ENCODE peak calls at places on chromosomes 11 and 22, in five cellular contexts. One of them, this sample, is unnamed.

GRCh38 chr11:102401905-102402304 is 50.7 kb downstream of the TMEM123 start:
- DNase-seq in HCEC 1CT: no peak
- DNase-seq in NCI-H748 treated with DMSO at 0.1 percent for 48 hours: no peak
- DNase-seq in NCI-H524 treated with DMSO at 0.1 percent for 48 hours: no peak
- DNase-seq in stimulated activated CD4-positive, alpha-beta T cell treated with anti-CD3 and anti-CD28 coated beads, TNF-alpha, amount 100 ng/mL, for 1 hour: no peak
- DNase-seq in this sample: no peak

GRCh38 chr11:76365038-76365679 is 15.8 kb downstream of the THAP12 start:
- DNase-seq in HCEC 1CT: no peak
- DNase-seq in NCI-H748 treated with DMSO at 0.1 percent for 48 hours: no peak
- DNase-seq in NCI-H524 treated with DMSO at 0.1 percent for 48 hours: no peak
- DNase-seq in stimulated activated CD4-positive, alpha-beta T cell treated with anti-CD3 and anti-CD28 coated beads, TNF-alpha, amount 100 ng/mL, for 1 hour: no peak
- DNase-seq in this sample: no peak

GRCh38 chr22:17272511-17272991 is 53.3 kb upstream of the ADA2 start:
- DNase-seq in HCEC 1CT: no peak
- DNase-seq in NCI-H748 treated with DMSO at 0.1 percent for 48 hours: no peak
- DNase-seq in NCI-H524 treated with DMSO at 0.1 percent for 48 hours: no peak
- DNase-seq in stimulated activated CD4-positive, alpha-beta T cell treated with anti-CD3 and anti-CD28 coated beads, TNF-alpha, amount 100 ng/mL, for 1 hour: no peak
- DNase-seq in this sample: no peak

GRCh38 chr11:6387811-6388599 is 2.3 kb upstream of the SMPD1 start:
- DNase-seq in HCEC 1CT: no peak
- DNase-seq in NCI-H748 treated with DMSO at 0.1 percent for 48 hours: no peak
- DNase-seq in NCI-H524 treated with DMSO at 0.1 percent for 48 hours: no peak
- DNase-seq in stimulated activated CD4-positive, alpha-beta T cell treated with anti-CD3 and anti-CD28 coated beads, TNF-alpha, amount 100 ng/mL, for 1 hour: no peak
- DNase-seq in this sample: no peak

GRCh38 chr11:69295079-69295994 is 1.4 kb downstream of the MYEOV start:
- DNase-seq in HCEC 1CT: no peak
- DNase-seq in NCI-H748 treated with DMSO at 0.1 percent for 48 hours: no peak
- DNase-seq in NCI-H524 treated with DMSO at 0.1 percent for 48 hours: no peak
- DNase-seq in stimulated activated CD4-positive, alpha-beta T cell treated with anti-CD3 and anti-CD28 coated beads, TNF-alpha, amount 100 ng/mL, for 1 hour: no peak
- DNase-seq in this sample: peak

GRCh38 chr11:2135648-2136201 is 3.5 kb downstream of the IGF2 start:
- DNase-seq in HCEC 1CT: no peak
- DNase-seq in NCI-H748 treated with DMSO at 0.1 percent for 48 hours: no peak
- DNase-seq in NCI-H524 treated with DMSO at 0.1 percent for 48 hours: no peak
- DNase-seq in stimulated activated CD4-positive, alpha-beta T cell treated with anti-CD3 and anti-CD28 coated beads, TNF-alpha, amount 100 ng/mL, for 1 hour: no peak
- DNase-seq in this sample: no peak

GRCh38 chr22:36252754-36253522 is at the start of gene APOL1:
- DNase-seq in HCEC 1CT: peak
- DNase-seq in NCI-H748 treated with DMSO at 0.1 percent for 48 hours: no peak
- DNase-seq in NCI-H524 treated with DMSO at 0.1 percent for 48 hours: no peak
- DNase-seq in stimulated activated CD4-positive, alpha-beta T cell treated with anti-CD3 and anti-CD28 coated beads, TNF-alpha, amount 100 ng/mL, for 1 hour: no peak
- DNase-seq in this sample: peak

GRCh38 chr11:86396403-86396802 is 21.7 kb downstream of the CCDC81 start:
- DNase-seq in HCEC 1CT: peak
- DNase-seq in NCI-H748 treated with DMSO at 0.1 percent for 48 hours: no peak
- DNase-seq in NCI-H524 treated with DMSO at 0.1 percent for 48 hours: no peak
- DNase-seq in stimulated activated CD4-positive, alpha-beta T cell treated with anti-CD3 and anti-CD28 coated beads, TNF-alpha, amount 100 ng/mL, for 1 hour: no peak
- DNase-seq in this sample: no peak

GRCh38 chr11:72598901-72599300 is 75.3 kb downstream of the PDE2A start:
- DNase-seq in HCEC 1CT: peak
- DNase-seq in NCI-H748 treated with DMSO at 0.1 percent for 48 hours: no peak
- DNase-seq in NCI-H524 treated with DMSO at 0.1 percent for 48 hours: no peak
- DNase-seq in stimulated activated CD4-positive, alpha-beta T cell treated with anti-CD3 and anti-CD28 coated beads, TNF-alpha, amount 100 ng/mL, for 1 hour: no peak
- DNase-seq in this sample: peak

GRCh38 chr11:32905028-32905667 is 12.5 kb downstream of the QSER1 start:
- DNase-seq in HCEC 1CT: no peak
- DNase-seq in NCI-H748 treated with DMSO at 0.1 percent for 48 hours: no peak
- DNase-seq in NCI-H524 treated with DMSO at 0.1 percent for 48 hours: no peak
- DNase-seq in stimulated activated CD4-positive, alpha-beta T cell treated with anti-CD3 and anti-CD28 coated beads, TNF-alpha, amount 100 ng/mL, for 1 hour: no peak
- DNase-seq in this sample: no peak

GRCh38 chr11:12746593-12747097 is 72.4 kb downstream of the TEAD1 start:
- DNase-seq in HCEC 1CT: peak
- DNase-seq in NCI-H748 treated with DMSO at 0.1 percent for 48 hours: peak
- DNase-seq in NCI-H524 treated with DMSO at 0.1 percent for 48 hours: peak
- DNase-seq in stimulated activated CD4-positive, alpha-beta T cell treated with anti-CD3 and anti-CD28 coated beads, TNF-alpha, amount 100 ng/mL, for 1 hour: no peak
- DNase-seq in this sample: peak

GRCh38 chr11:128830290-128830813 is 36.7 kb downstream of the KCNJ1 start:
- DNase-seq in HCEC 1CT: no peak
- DNase-seq in NCI-H748 treated with DMSO at 0.1 percent for 48 hours: no peak
- DNase-seq in NCI-H524 treated with DMSO at 0.1 percent for 48 hours: no peak
- DNase-seq in stimulated activated CD4-positive, alpha-beta T cell treated with anti-CD3 and anti-CD28 coated beads, TNF-alpha, amount 100 ng/mL, for 1 hour: no peak
- DNase-seq in this sample: no peak

GRCh38 chr11:8649361-8649760 is 33.1 kb downstream of the TRIM66 start:
- DNase-seq in HCEC 1CT: peak
- DNase-seq in NCI-H748 treated with DMSO at 0.1 percent for 48 hours: no peak
- DNase-seq in NCI-H524 treated with DMSO at 0.1 percent for 48 hours: no peak
- DNase-seq in stimulated activated CD4-positive, alpha-beta T cell treated with anti-CD3 and anti-CD28 coated beads, TNF-alpha, amount 100 ng/mL, for 1 hour: no peak
- DNase-seq in this sample: no peak

GRCh38 chr11:1174441-1175370 is 17.0 kb downstream of the MUC5AC start:
- DNase-seq in HCEC 1CT: no peak
- DNase-seq in NCI-H748 treated with DMSO at 0.1 percent for 48 hours: no peak
- DNase-seq in NCI-H524 treated with DMSO at 0.1 percent for 48 hours: no peak
- DNase-seq in stimulated activated CD4-positive, alpha-beta T cell treated with anti-CD3 and anti-CD28 coated beads, TNF-alpha, amount 100 ng/mL, for 1 hour: no peak
- DNase-seq in this sample: no peak

GRCh38 chr11:16912607-16913006 is 101.6 kb downstream of the PLEKHA7 start:
- DNase-seq in HCEC 1CT: no peak
- DNase-seq in NCI-H748 treated with DMSO at 0.1 percent for 48 hours: peak
- DNase-seq in NCI-H524 treated with DMSO at 0.1 percent for 48 hours: no peak
- DNase-seq in stimulated activated CD4-positive, alpha-beta T cell treated with anti-CD3 and anti-CD28 coated beads, TNF-alpha, amount 100 ng/mL, for 1 hour: no peak
- DNase-seq in this sample: peak

GRCh38 chr11:34053161-34053686 is 1.7 kb downstream of the CAPRIN1 start:
- DNase-seq in HCEC 1CT: peak
- DNase-seq in NCI-H748 treated with DMSO at 0.1 percent for 48 hours: peak
- DNase-seq in NCI-H524 treated with DMSO at 0.1 percent for 48 hours: no peak
- DNase-seq in stimulated activated CD4-positive, alpha-beta T cell treated with anti-CD3 and anti-CD28 coated beads, TNF-alpha, amount 100 ng/mL, for 1 hour: peak
- DNase-seq in this sample: peak

GRCh38 chr11:13076961-13077360 is 67.8 kb downstream of the RASSF10 start:
- DNase-seq in HCEC 1CT: no peak
- DNase-seq in NCI-H748 treated with DMSO at 0.1 percent for 48 hours: no peak
- DNase-seq in NCI-H524 treated with DMSO at 0.1 percent for 48 hours: no peak
- DNase-seq in stimulated activated CD4-positive, alpha-beta T cell treated with anti-CD3 and anti-CD28 coated beads, TNF-alpha, amount 100 ng/mL, for 1 hour: no peak
- DNase-seq in this sample: peak

GRCh38 chr22:37818397-37819099 is 4.6 kb upstream of the GALR3 start:
- DNase-seq in HCEC 1CT: peak
- DNase-seq in NCI-H748 treated with DMSO at 0.1 percent for 48 hours: peak
- DNase-seq in NCI-H524 treated with DMSO at 0.1 percent for 48 hours: no peak
- DNase-seq in stimulated activated CD4-positive, alpha-beta T cell treated with anti-CD3 and anti-CD28 coated beads, TNF-alpha, amount 100 ng/mL, for 1 hour: no peak
- DNase-seq in this sample: no peak

GRCh38 chr11:7582338-7582985 is 68.7 kb downstream of the PPFIBP2 start:
- DNase-seq in HCEC 1CT: no peak
- DNase-seq in NCI-H748 treated with DMSO at 0.1 percent for 48 hours: no peak
- DNase-seq in NCI-H524 treated with DMSO at 0.1 percent for 48 hours: no peak
- DNase-seq in stimulated activated CD4-positive, alpha-beta T cell treated with anti-CD3 and anti-CD28 coated beads, TNF-alpha, amount 100 ng/mL, for 1 hour: no peak
- DNase-seq in this sample: no peak

GRCh38 chr22:49479566-49479965 is 348.1 kb downstream of the BRD1 start:
- DNase-seq in HCEC 1CT: no peak
- DNase-seq in NCI-H748 treated with DMSO at 0.1 percent for 48 hours: no peak
- DNase-seq in NCI-H524 treated with DMSO at 0.1 percent for 48 hours: no peak
- DNase-seq in stimulated activated CD4-positive, alpha-beta T cell treated with anti-CD3 and anti-CD28 coated beads, TNF-alpha, amount 100 ng/mL, for 1 hour: no peak
- DNase-seq in this sample: no peak

GRCh38 chr11:134599180-134599810 is 187.3 kb upstream of the B3GAT1 start:
- DNase-seq in HCEC 1CT: no peak
- DNase-seq in NCI-H748 treated with DMSO at 0.1 percent for 48 hours: no peak
- DNase-seq in NCI-H524 treated with DMSO at 0.1 percent for 48 hours: no peak
- DNase-seq in stimulated activated CD4-positive, alpha-beta T cell treated with anti-CD3 and anti-CD28 coated beads, TNF-alpha, amount 100 ng/mL, for 1 hour: no peak
- DNase-seq in this sample: peak

GRCh38 chr11:127308291-127308690 is 307.7 kb upstream of the KIRREL3 start:
- DNase-seq in HCEC 1CT: no peak
- DNase-seq in NCI-H748 treated with DMSO at 0.1 percent for 48 hours: no peak
- DNase-seq in NCI-H524 treated with DMSO at 0.1 percent for 48 hours: no peak
- DNase-seq in stimulated activated CD4-positive, alpha-beta T cell treated with anti-CD3 and anti-CD28 coated beads, TNF-alpha, amount 100 ng/mL, for 1 hour: no peak
- DNase-seq in this sample: no peak

GRCh38 chr22:19498866-19499190 is 19.1 kb downstream of the CDC45 start:
- DNase-seq in HCEC 1CT: no peak
- DNase-seq in NCI-H748 treated with DMSO at 0.1 percent for 48 hours: no peak
- DNase-seq in NCI-H524 treated with DMSO at 0.1 percent for 48 hours: no peak
- DNase-seq in stimulated activated CD4-positive, alpha-beta T cell treated with anti-CD3 and anti-CD28 coated beads, TNF-alpha, amount 100 ng/mL, for 1 hour: no peak
- DNase-seq in this sample: no peak

GRCh38 chr11:91394718-91395414 is 829.8 kb upstream of the FAT3 start:
- DNase-seq in HCEC 1CT: no peak
- DNase-seq in NCI-H748 treated with DMSO at 0.1 percent for 48 hours: peak
- DNase-seq in NCI-H524 treated with DMSO at 0.1 percent for 48 hours: no peak
- DNase-seq in stimulated activated CD4-positive, alpha-beta T cell treated with anti-CD3 and anti-CD28 coated beads, TNF-alpha, amount 100 ng/mL, for 1 hour: no peak
- DNase-seq in this sample: no peak

GRCh38 chr11:64444838-64445441 is 86.0 kb downstream of the RPS6KA4 start:
- DNase-seq in HCEC 1CT: peak
- DNase-seq in NCI-H748 treated with DMSO at 0.1 percent for 48 hours: no peak
- DNase-seq in NCI-H524 treated with DMSO at 0.1 percent for 48 hours: no peak
- DNase-seq in stimulated activated CD4-positive, alpha-beta T cell treated with anti-CD3 and anti-CD28 coated beads, TNF-alpha, amount 100 ng/mL, for 1 hour: no peak
- DNase-seq in this sample: peak

GRCh38 chr11:46906596-46906995 is 11.8 kb downstream of the LRP4 start:
- DNase-seq in HCEC 1CT: no peak
- DNase-seq in NCI-H748 treated with DMSO at 0.1 percent for 48 hours: no peak
- DNase-seq in NCI-H524 treated with DMSO at 0.1 percent for 48 hours: no peak
- DNase-seq in stimulated activated CD4-positive, alpha-beta T cell treated with anti-CD3 and anti-CD28 coated beads, TNF-alpha, amount 100 ng/mL, for 1 hour: no peak
- DNase-seq in this sample: no peak

GRCh38 chr11:124900464-124900863 is 2.8 kb upstream of the ROBO4 start:
- DNase-seq in HCEC 1CT: peak
- DNase-seq in NCI-H748 treated with DMSO at 0.1 percent for 48 hours: no peak
- DNase-seq in NCI-H524 treated with DMSO at 0.1 percent for 48 hours: no peak
- DNase-seq in stimulated activated CD4-positive, alpha-beta T cell treated with anti-CD3 and anti-CD28 coated beads, TNF-alpha, amount 100 ng/mL, for 1 hour: no peak
- DNase-seq in this sample: peak

GRCh38 chr11:61828629-61829407 is 718 bp downstream of the FADS2 start:
- DNase-seq in HCEC 1CT: peak
- DNase-seq in NCI-H748 treated with DMSO at 0.1 percent for 48 hours: peak
- DNase-seq in NCI-H524 treated with DMSO at 0.1 percent for 48 hours: no peak
- DNase-seq in stimulated activated CD4-positive, alpha-beta T cell treated with anti-CD3 and anti-CD28 coated beads, TNF-alpha, amount 100 ng/mL, for 1 hour: no peak
- DNase-seq in this sample: no peak

GRCh38 chr11:10926801-10927200 is 68.9 kb upstream of the ZBED5 start:
- DNase-seq in HCEC 1CT: peak
- DNase-seq in NCI-H748 treated with DMSO at 0.1 percent for 48 hours: no peak
- DNase-seq in NCI-H524 treated with DMSO at 0.1 percent for 48 hours: no peak
- DNase-seq in stimulated activated CD4-positive, alpha-beta T cell treated with anti-CD3 and anti-CD28 coated beads, TNF-alpha, amount 100 ng/mL, for 1 hour: no peak
- DNase-seq in this sample: no peak

GRCh38 chr22:31106651-31107205 is 640 bp downstream of the SELENOM start:
- DNase-seq in HCEC 1CT: peak
- DNase-seq in NCI-H748 treated with DMSO at 0.1 percent for 48 hours: no peak
- DNase-seq in NCI-H524 treated with DMSO at 0.1 percent for 48 hours: no peak
- DNase-seq in stimulated activated CD4-positive, alpha-beta T cell treated with anti-CD3 and anti-CD28 coated beads, TNF-alpha, amount 100 ng/mL, for 1 hour: no peak
- DNase-seq in this sample: no peak

GRCh38 chr11:63564056-63564784 is 1.0 kb upstream of the PLAAT2 start:
- DNase-seq in HCEC 1CT: no peak
- DNase-seq in NCI-H748 treated with DMSO at 0.1 percent for 48 hours: peak
- DNase-seq in NCI-H524 treated with DMSO at 0.1 percent for 48 hours: no peak
- DNase-seq in stimulated activated CD4-positive, alpha-beta T cell treated with anti-CD3 and anti-CD28 coated beads, TNF-alpha, amount 100 ng/mL, for 1 hour: no peak
- DNase-seq in this sample: peak

GRCh38 chr11:114274637-114275036 is 21.6 kb upstream of the NNMT start:
- DNase-seq in HCEC 1CT: no peak
- DNase-seq in NCI-H748 treated with DMSO at 0.1 percent for 48 hours: no peak
- DNase-seq in NCI-H524 treated with DMSO at 0.1 percent for 48 hours: no peak
- DNase-seq in stimulated activated CD4-positive, alpha-beta T cell treated with anti-CD3 and anti-CD28 coated beads, TNF-alpha, amount 100 ng/mL, for 1 hour: no peak
- DNase-seq in this sample: no peak

GRCh38 chr22:26394787-26395186 is 34.3 kb upstream of the ASPHD2 start:
- DNase-seq in HCEC 1CT: no peak
- DNase-seq in NCI-H748 treated with DMSO at 0.1 percent for 48 hours: peak
- DNase-seq in NCI-H524 treated with DMSO at 0.1 percent for 48 hours: no peak
- DNase-seq in stimulated activated CD4-positive, alpha-beta T cell treated with anti-CD3 and anti-CD28 coated beads, TNF-alpha, amount 100 ng/mL, for 1 hour: no peak
- DNase-seq in this sample: no peak

GRCh38 chr11:38594881-38595280 is 1996.8 kb upstream of the RAG2 start:
- DNase-seq in HCEC 1CT: no peak
- DNase-seq in NCI-H748 treated with DMSO at 0.1 percent for 48 hours: no peak
- DNase-seq in NCI-H524 treated with DMSO at 0.1 percent for 48 hours: no peak
- DNase-seq in stimulated activated CD4-positive, alpha-beta T cell treated with anti-CD3 and anti-CD28 coated beads, TNF-alpha, amount 100 ng/mL, for 1 hour: no peak
- DNase-seq in this sample: no peak

GRCh38 chr11:48107188-48107704 is 109.4 kb upstream of the OR4B1 start:
- DNase-seq in HCEC 1CT: peak
- DNase-seq in NCI-H748 treated with DMSO at 0.1 percent for 48 hours: no peak
- DNase-seq in NCI-H524 treated with DMSO at 0.1 percent for 48 hours: no peak
- DNase-seq in stimulated activated CD4-positive, alpha-beta T cell treated with anti-CD3 and anti-CD28 coated beads, TNF-alpha, amount 100 ng/mL, for 1 hour: no peak
- DNase-seq in this sample: peak

GRCh38 chr22:19718255-19719054 is 4.2 kb downstream of the SEPTIN5 start:
- DNase-seq in HCEC 1CT: no peak
- DNase-seq in NCI-H748 treated with DMSO at 0.1 percent for 48 hours: no peak
- DNase-seq in NCI-H524 treated with DMSO at 0.1 percent for 48 hours: no peak
- DNase-seq in stimulated activated CD4-positive, alpha-beta T cell treated with anti-CD3 and anti-CD28 coated beads, TNF-alpha, amount 100 ng/mL, for 1 hour: no peak
- DNase-seq in this sample: no peak

GRCh38 chr11:112583246-112583893 is 322.7 kb upstream of the PLET1 start:
- DNase-seq in HCEC 1CT: no peak
- DNase-seq in NCI-H748 treated with DMSO at 0.1 percent for 48 hours: no peak
- DNase-seq in NCI-H524 treated with DMSO at 0.1 percent for 48 hours: no peak
- DNase-seq in stimulated activated CD4-positive, alpha-beta T cell treated with anti-CD3 and anti-CD28 coated beads, TNF-alpha, amount 100 ng/mL, for 1 hour: no peak
- DNase-seq in this sample: peak

GRCh38 chr11:30023037-30023436 is 6.2 kb upstream of the KCNA4 start:
- DNase-seq in HCEC 1CT: no peak
- DNase-seq in NCI-H748 treated with DMSO at 0.1 percent for 48 hours: no peak
- DNase-seq in NCI-H524 treated with DMSO at 0.1 percent for 48 hours: no peak
- DNase-seq in stimulated activated CD4-positive, alpha-beta T cell treated with anti-CD3 and anti-CD28 coated beads, TNF-alpha, amount 100 ng/mL, for 1 hour: no peak
- DNase-seq in this sample: no peak

GRCh38 chr22:31233001-31233400 is 20.9 kb downstream of the LIMK2 start:
- DNase-seq in HCEC 1CT: no peak
- DNase-seq in NCI-H748 treated with DMSO at 0.1 percent for 48 hours: no peak
- DNase-seq in NCI-H524 treated with DMSO at 0.1 percent for 48 hours: no peak
- DNase-seq in stimulated activated CD4-positive, alpha-beta T cell treated with anti-CD3 and anti-CD28 coated beads, TNF-alpha, amount 100 ng/mL, for 1 hour: no peak
- DNase-seq in this sample: no peak